ENCODE peak calls at places on chromosomes 6 and 20, in nine cellular contexts. E is fibroblast of lung; N is CD8-positive, alpha-beta T cell; Q is astrocyte of the spinal cord; Y is PC-9; U is brain microvascular endothelial cell; A is fibroblast of mammary gland; S is fibroblast of the aortic adventitia; O is skeletal muscle cell. B is an unnamed sample.

GRCh38 chr6:107740496-107741190 is 83.5 kb downstream of the SCML4 start:
- DNase-seq in E (no peak), N (no peak), Q (no peak), Y (no peak), U (no peak), A (no peak), S (peak; percentile 4), O (no peak), B (peak; percentile 44)

GRCh38 chr6:105592329-105592728 is 189.4 kb upstream of the PREP start:
- DNase-seq in E (peak; percentile 61), N (no peak), Q (peak; percentile 90), Y (peak; percentile 85), U (no peak), A (peak; percentile 97), S (peak; percentile 93), O (peak; percentile 87), B (peak; percentile 69)

GRCh38 chr6:52162940-52163908 is 23.0 kb upstream of the IL17A start:
- DNase-seq in E (peak; percentile 40), N (no peak), Q (peak; percentile 4), Y (no peak), U (no peak), A (peak; percentile 44), S (peak; percentile 43), O (no peak), B (peak; percentile 10)

GRCh38 chr6:51552400-51552799 is 535.0 kb downstream of the PKHD1 start:
- DNase-seq in E (no peak), N (no peak), Q (no peak), Y (no peak), U (no peak), A (no peak), S (no peak), O (no peak), B (no peak)

GRCh38 chr6:162580619-162581018 is 146.9 kb downstream of the PRKN start:
- DNase-seq in E (no peak), N (no peak), Q (no peak), Y (no peak), U (peak; percentile 1), A (no peak), S (no peak), O (no peak), B (no peak)

GRCh38 chr20:16970751-16971150 is 222.6 kb downstream of the OTOR start:
- DNase-seq in E (no peak), N (no peak), Q (no peak), Y (no peak), U (no peak), A (no peak), S (no peak), O (no peak), B (no peak)

GRCh38 chr6:43984442-43985321 is 142.6 kb downstream of the MRPL14 start:
- DNase-seq in E (peak; percentile 74), N (no peak), Q (no peak), Y (no peak), U (no peak), A (peak; percentile 30), S (peak; percentile 71), O (no peak), B (no peak)

GRCh38 chr20:54195483-54196472 is 12.1 kb upstream of the PFDN4 start:
- DNase-seq in E (no peak), N (no peak), Q (no peak), Y (no peak), U (no peak), A (no peak), S (no peak), O (no peak), B (no peak)

GRCh38 chr20:728022-728944 is 40.0 kb downstream of the SLC52A3 start:
- DNase-seq in E (peak; percentile 11), N (peak; percentile 14), Q (peak; percentile 2), Y (no peak), U (peak; percentile 9), A (peak; percentile 22), S (peak; percentile 14), O (no peak), B (peak; percentile 71)

GRCh38 chr20:39453890-39454289 is 491.7 kb downstream of the DHX35 start:
- DNase-seq in E (no peak), N (no peak), Q (no peak), Y (no peak), U (no peak), A (no peak), S (no peak), O (no peak), B (no peak)
- H3K4me3 ChIP-seq in E (no peak overlapping the region), N (no peak overlapping the region), Q (no peak overlapping the region), Y (no peak overlapping the region), U (no peak overlapping the region), A (no peak overlapping the region), S (no peak overlapping the region), O (no peak overlapping the region), B (no peak overlapping the region)

DNA sequence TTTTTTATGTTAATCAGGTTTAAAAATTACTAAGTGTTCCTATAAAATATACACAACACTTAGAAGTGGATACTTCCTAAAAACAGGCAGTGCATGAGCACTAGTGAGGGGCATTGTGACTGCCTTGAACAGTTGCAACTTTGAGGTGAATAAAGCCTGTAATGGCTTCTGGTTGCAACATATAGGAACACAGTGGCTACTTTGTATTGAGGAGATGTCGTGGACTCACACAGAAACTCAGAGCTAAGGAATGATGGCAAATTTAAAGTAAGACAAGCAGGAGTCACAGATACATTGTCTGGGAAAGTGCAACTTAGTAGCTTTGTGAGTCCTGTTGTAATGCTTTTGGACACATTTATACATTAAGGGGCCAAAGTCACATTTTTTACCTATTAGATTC is 856 bp upstream of the HLA-A start:
- DNase-seq in E (peak; percentile 24), N (no peak), Q (no peak), Y (no peak), U (no peak), A (peak; percentile 32), S (peak; percentile 19), O (no peak), B (peak; percentile 43)
- H3K4me3 ChIP-seq in E (peak overlapping the region; percentile 61), N (peak overlapping the region; percentile 82), Q (peak overlapping the region; percentile 76), Y (peak overlapping the region; percentile 55), U (no peak overlapping the region), A (peak overlapping the region; percentile 66), S (peak overlapping the region; percentile 69), O (peak overlapping the region; percentile 59), B (peak overlapping the region; percentile 82)

GRCh38 chr6:135322427-135323201 is 141.5 kb downstream of the MYB start:
- DNase-seq in E (no peak), N (no peak), Q (no peak), Y (no peak), U (no peak), A (no peak), S (no peak), O (no peak), B (no peak)
- H3K4me3 ChIP-seq in E (no peak overlapping the region), N (no peak overlapping the region), Q (no peak overlapping the region), Y (no peak overlapping the region), U (no peak overlapping the region), A (no peak overlapping the region), S (no peak overlapping the region), O (no peak overlapping the region), B (no peak overlapping the region)

GRCh38 chr6:159595173-159595572 is 97.9 kb downstream of the SOD2 start:
- DNase-seq in E (peak; percentile 63), N (no peak), Q (peak; percentile 65), Y (no peak), U (peak; percentile 20), A (peak; percentile 73), S (peak; percentile 68), O (peak; percentile 10), B (peak; percentile 74)
- H3K4me3 ChIP-seq in E (no peak overlapping the region), N (no peak overlapping the region), Q (no peak overlapping the region), Y (no peak overlapping the region), U (no peak overlapping the region), A (no peak overlapping the region), S (no peak overlapping the region), O (no peak overlapping the region), B (no peak overlapping the region)

GRCh38 chr6:111793711-111794111 is 79.5 kb downstream of the FYN start:
- DNase-seq in E (no peak), N (peak; percentile 34), Q (no peak), Y (no peak), U (no peak), A (no peak), S (no peak), O (no peak), B (no peak)
- H3K4me3 ChIP-seq in E (no peak overlapping the region), N (peak overlapping the region; percentile 48), Q (no peak overlapping the region), Y (no peak overlapping the region), U (no peak overlapping the region), A (no peak overlapping the region), S (no peak overlapping the region), O (no peak overlapping the region), B (no peak overlapping the region)

DNA sequence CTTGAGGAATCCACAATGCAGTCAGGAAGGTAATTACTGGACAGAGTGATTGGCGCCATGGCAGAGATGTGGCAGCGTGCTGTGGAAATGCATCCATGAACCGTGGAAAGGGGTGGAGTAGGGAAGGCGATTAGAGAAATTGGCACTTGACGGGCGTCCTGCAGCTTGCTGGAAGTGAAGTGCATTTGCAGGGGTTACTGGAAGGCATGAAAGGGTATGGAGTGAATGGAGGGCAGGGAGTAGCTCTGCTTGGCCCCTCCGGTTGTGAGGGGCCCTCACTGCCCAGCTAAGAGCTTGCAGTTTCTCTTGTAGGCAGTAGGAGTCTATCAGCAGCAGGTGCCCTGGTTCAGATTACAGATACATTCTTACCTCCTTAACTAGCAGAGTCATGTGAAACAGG is 122.5 kb upstream of the TIAM2 start:
- DNase-seq in E (no peak), N (no peak), Q (no peak), Y (no peak), U (no peak), A (no peak), S (no peak), O (no peak), B (no peak)
- H3K4me3 ChIP-seq in E (no peak overlapping the region), N (no peak overlapping the region), Q (no peak overlapping the region), Y (no peak overlapping the region), U (no peak overlapping the region), A (no peak overlapping the region), S (no peak overlapping the region), O (no peak overlapping the region), B (no peak overlapping the region)